ENCODE peak calls at places on chromosomes 2 and 18, in four cellular contexts. O, K, A and Q are unnamed samples.

GRCh38 chr2:38017836-38018235 is 58.1 kb downstream of the CYP1B1 start:
- DNase-seq in A (no peak), O (no peak), K (no peak), Q (no peak)

GRCh38 chr2:107358921-107359320 is 467.8 kb upstream of the RGPD4 start:
- DNase-seq in O (no peak), A (no peak), K (no peak), Q (no peak)

GRCh38 chr2:9897331-9897737 is 54.1 kb downstream of the TAF1B start:
- DNase-seq in O (no peak), A (peak), K (no peak), Q (peak)

GRCh38 chr2:169141713-169142352 is 72.5 kb downstream of the DHRS9 start:
- DNase-seq in A (peak), O (peak), K (peak), Q (peak)

GRCh38 chr2:127107622-127107999 is 657 bp upstream of the BIN1 start:
- DNase-seq in K (no peak), O (no peak), A (peak), Q (no peak)

GRCh38 chr2:221429741-221430491 is 142.2 kb downstream of the EPHA4 start:
- DNase-seq in A (no peak), O (no peak), K (no peak), Q (no peak)

GRCh38 chr2:180016937-180017336 is 9.8 kb upstream of the CWC22 start:
- DNase-seq in K (no peak), O (no peak), A (no peak), Q (no peak)

GRCh38 chr2:216391401-216391800 is 19.1 kb upstream of the MARCHF4 start:
- DNase-seq in K (no peak), O (no peak), A (no peak), Q (no peak)

GRCh38 chr2:120842456-120843439 is 107.1 kb downstream of the GLI2 start:
- DNase-seq in A (no peak), O (no peak), K (no peak), Q (no peak)

GRCh38 chr2:21837561-21837960 is 713.8 kb downstream of the TDRD15 start:
- DNase-seq in O (no peak), A (no peak), K (no peak), Q (no peak)

GRCh38 chr2:221501883-221502269 is 70.2 kb downstream of the EPHA4 start:
- DNase-seq in A (no peak), K (no peak), O (no peak), Q (no peak)

GRCh38 chr2:8451273-8451672 is 230.6 kb upstream of the ID2 start:
- DNase-seq in K (no peak), A (no peak), O (no peak), Q (no peak)

GRCh38 chr2:42178335-42178734 is 9.2 kb downstream of the EML4 start:
- DNase-seq in O (no peak), K (no peak), A (no peak), Q (no peak)

GRCh38 chr2:180314086-180314485 is 307.0 kb upstream of the CWC22 start:
- DNase-seq in O (no peak), K (no peak), A (no peak), Q (no peak)

GRCh38 chr18:9055185-9055584 is 47.3 kb upstream of the NDUFV2 start:
- DNase-seq in K (no peak), A (peak), O (no peak), Q (peak)

GRCh38 chr2:182077451-182078142 is 91.9 kb downstream of the PPP1R1C start:
- DNase-seq in A (peak), K (peak), O (peak), Q (peak)

GRCh38 chr2:227450921-227451654 is 20.9 kb upstream of the AGFG1 start:
- DNase-seq in A (peak), K (peak), O (no peak), Q (peak)

GRCh38 chr2:176081451-176081992 is 2.2 kb downstream of the EVX2 start:
- DNase-seq in A (no peak), O (no peak), K (no peak), Q (no peak)

GRCh38 chr2:200042102-200042735 is 86.8 kb downstream of the MAIP1 start:
- DNase-seq in K (no peak), O (no peak), A (no peak), Q (no peak)

GRCh38 chr2:172859821-172860707 is 124.4 kb downstream of the RAPGEF4 start:
- DNase-seq in K (no peak), A (no peak), O (no peak), Q (no peak)

GRCh38 chr18:79964330-79965118 is at the start of gene HSBP1L1:
- DNase-seq in K (peak), A (peak), O (peak), Q (no peak)

GRCh38 chr2:177579486-177580036 is 187.0 kb downstream of the AGPS start:
- DNase-seq in K (peak), A (no peak), O (no peak), Q (no peak)

GRCh38 chr18:30450927-30451326 is 591.6 kb downstream of the DSC3 start:
- DNase-seq in O (no peak), A (no peak), K (no peak), Q (no peak)

GRCh38 chr2:68690851-68691250 is 43.8 kb upstream of the ARHGAP25 start:
- DNase-seq in O (no peak), K (no peak), A (no peak), Q (no peak)

GRCh38 chr18:45839415-45840395 is 14.2 kb downstream of the SIGLEC15 start:
- DNase-seq in O (peak), A (no peak), K (peak), Q (peak)

GRCh38 chr2:147133273-147133901 is 711.4 kb upstream of the ACVR2A start:
- DNase-seq in A (no peak), K (no peak), O (no peak), Q (no peak)

GRCh38 chr2:104406273-104406726 is 447.6 kb upstream of the POU3F3 start:
- DNase-seq in O (no peak), K (no peak), A (no peak), Q (no peak)

GRCh38 chr2:32553829-32554432 is 73.9 kb upstream of the TTC27 start:
- DNase-seq in K (peak), O (no peak), A (peak), Q (peak)

GRCh38 chr2:219530048-219530963 is 13.3 kb downstream of the CHPF start:
- DNase-seq in O (peak), K (peak), A (peak), Q (peak)

GRCh38 chr2:152222975-152223638 is 47.5 kb upstream of the STAM2 start:
- DNase-seq in O (no peak), A (no peak), K (peak), Q (no peak)

GRCh38 chr2:238022594-238023157 is 38.1 kb upstream of the SCLY start:
- DNase-seq in A (no peak), K (no peak), O (no peak), Q (no peak)

GRCh38 chr2:238016526-238016925 is 44.3 kb upstream of the SCLY start:
- DNase-seq in O (no peak), A (no peak), K (no peak), Q (no peak)

GRCh38 chr2:238020816-238021215 is 40.0 kb upstream of the SCLY start:
- DNase-seq in O (no peak), A (no peak), K (no peak), Q (no peak)

GRCh38 chr2:238021327-238021726 is 39.5 kb upstream of the SCLY start:
- DNase-seq in O (no peak), K (no peak), A (no peak), Q (no peak)

DNA sequence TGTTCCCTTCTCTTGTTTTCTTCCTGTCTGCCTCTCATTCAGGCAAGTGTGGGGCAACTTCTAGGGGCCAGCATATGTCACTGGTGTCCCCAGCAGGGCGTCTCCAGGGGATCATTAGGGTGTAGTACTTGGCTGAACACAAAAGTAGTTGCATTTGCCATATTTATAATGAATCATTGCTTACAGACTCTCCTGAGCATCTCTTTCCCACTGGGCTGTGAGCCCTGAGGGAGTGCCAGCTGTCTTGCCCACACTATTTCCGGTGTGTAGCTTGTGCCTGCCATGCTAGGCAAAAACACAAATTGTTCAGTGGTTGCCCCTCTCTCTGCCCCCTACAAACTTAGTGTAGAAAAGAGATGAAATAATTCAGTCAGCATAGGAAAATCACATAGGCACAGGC is 40.8 kb upstream of the SCLY start:
- DNase-seq in K (no peak), A (no peak), O (no peak), Q (no peak)
- TF ChIP-seq HMGXB4 in K (no peak), A (no peak), O (no peak), Q (no peak)

GRCh38 chr2:66255136-66255535 is 179.8 kb upstream of the MEIS1 start:
- DNase-seq in O (no peak), A (no peak), K (no peak), Q (no peak)

GRCh38 chr2:66255871-66256270 is 179.1 kb upstream of the MEIS1 start:
- DNase-seq in A (no peak), O (no peak), K (no peak), Q (no peak)

GRCh38 chr2:66251520-66251919 is 183.4 kb upstream of the MEIS1 start:
- DNase-seq in A (no peak), K (no peak), O (no peak), Q (no peak)

GRCh38 chr2:66252002-66252545 is 182.9 kb upstream of the MEIS1 start:
- DNase-seq in O (no peak), K (no peak), A (no peak), Q (no peak)
- TF ChIP-seq HMGXB4 in O (no peak), K (no peak), A (no peak), Q (no peak)

DNA sequence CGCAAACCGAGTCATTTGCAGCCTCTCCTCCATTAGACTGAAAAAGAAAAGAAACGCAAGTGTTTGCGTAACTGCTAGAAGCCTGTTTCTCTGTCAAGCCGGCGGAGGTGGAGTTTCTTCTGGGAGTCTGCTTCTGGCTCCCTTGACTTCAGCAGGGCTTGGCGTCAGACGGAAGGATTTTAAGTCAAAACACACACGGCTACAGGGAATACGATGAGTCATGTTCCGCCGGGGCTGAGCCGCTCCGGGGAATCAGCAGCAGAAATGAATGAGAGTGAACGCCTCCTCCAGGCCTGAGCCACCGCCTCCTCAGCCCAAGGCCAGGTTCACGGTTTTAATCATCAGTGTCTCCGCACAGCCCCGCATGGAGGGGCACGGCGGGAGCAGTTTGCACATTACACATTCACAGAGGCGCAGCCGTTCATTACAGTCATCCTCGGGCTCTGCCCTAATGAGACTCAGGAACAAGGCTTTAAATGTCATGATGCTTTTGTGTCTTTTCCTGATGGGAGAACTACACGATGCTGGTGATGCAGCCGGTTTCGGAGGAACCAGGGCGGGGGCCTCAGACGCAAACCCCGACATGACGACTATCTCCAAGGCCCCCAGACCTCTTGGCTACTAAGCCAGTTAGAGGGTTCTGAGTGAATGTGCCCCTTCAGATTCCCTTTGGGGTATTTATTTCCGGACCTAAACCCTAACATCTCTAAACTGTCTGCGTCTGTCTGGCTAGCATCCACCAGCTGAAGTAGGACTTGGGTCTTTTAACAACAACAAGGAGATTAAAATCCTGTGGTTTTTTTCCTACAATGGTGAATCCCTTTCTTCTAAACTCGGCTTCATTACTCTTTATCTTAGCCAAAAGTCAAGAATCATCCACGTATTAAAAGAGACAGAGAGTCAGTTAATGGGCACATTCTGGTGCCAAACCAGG is 11.1 kb upstream of the SCG2 start:
- DNase-seq in O (peak), K (peak), A (peak), Q (peak)
- TF ChIP-seq HMGXB4 in O (no peak), K (no peak), A (no peak), Q (no peak)

DNA sequence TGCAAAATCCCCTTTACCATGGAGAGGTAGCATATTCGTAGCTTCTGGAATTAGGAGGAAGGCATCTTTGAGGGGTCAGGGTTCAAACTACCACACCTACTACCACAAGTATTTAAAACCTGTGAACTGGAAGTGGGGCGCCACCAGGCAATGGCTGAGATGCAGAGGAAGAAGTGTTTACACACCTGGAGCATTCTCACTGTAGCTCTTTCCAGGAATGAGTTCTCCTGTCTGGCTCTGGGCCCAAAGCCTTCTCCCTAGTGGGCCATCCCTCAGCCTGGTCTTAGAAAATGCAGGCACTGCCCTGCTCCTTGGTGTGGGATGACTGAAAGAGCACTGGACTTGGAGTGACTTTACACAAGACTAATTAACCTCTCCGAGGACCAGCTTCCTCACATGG is 30.7 kb upstream of the FOXI3 start:
- DNase-seq in A (no peak), O (no peak), K (no peak), Q (no peak)
- TF ChIP-seq HMGXB4 in A (no peak), O (no peak), K (no peak), Q (no peak)

GRCh38 chr2:188189356-188189755 is 102.3 kb upstream of the GULP1 start:
- DNase-seq in A (no peak), K (no peak), O (no peak), Q (no peak)
- TF ChIP-seq HMGXB4 in A (no peak), K (no peak), O (no peak), Q (no peak)

GRCh38 chr2:43224571-43225092 is 1.8 kb downstream of the ZFP36L2 start:
- DNase-seq in K (no peak), O (peak), A (no peak), Q (peak)
- TF ChIP-seq HMGXB4 in K (no peak), O (no peak), A (no peak), Q (no peak)